ENCODE peak calls at places on chromosomes 3 and 15, in eight cellular contexts. V is WERI-Rb-1, R is body of pancreas, E is OCI-LY7, U is ureter, X is EL, C is heart left ventricle, G is caudate nucleus. S is an unnamed sample.

GRCh38 chr3:175070946-175071345 is 211.8 kb downstream of the NAALADL2 start:
- DNase-seq in X (peak), U (no peak), E (no peak), V (no peak), G (no peak), R (no peak), C (no peak), S (peak)

GRCh38 chr15:68352401-68353062 is 75.0 kb downstream of the FEM1B start:
- DNase-seq in R (no peak), X (peak), V (no peak), E (peak), G (no peak), U (peak), C (no peak), S (no peak)

GRCh38 chr3:112167758-112168157 is 34.7 kb upstream of the GCSAM start:
- DNase-seq in E (peak), G (no peak), C (no peak), X (no peak), R (no peak), V (no peak), U (no peak), S (no peak)

GRCh38 chr3:37905987-37906674 is 44.5 kb downstream of the CTDSPL start:
- DNase-seq in C (no peak), U (no peak), X (peak), V (peak), R (no peak), G (no peak), E (peak), S (no peak)

GRCh38 chr15:29429584-29429983 is 160.0 kb upstream of the NSMCE3 start:
- DNase-seq in U (no peak), E (no peak), X (no peak), G (no peak), V (no peak), C (no peak), R (no peak), S (peak)

GRCh38 chr3:94269763-94270162 is 206.9 kb downstream of the NSUN3 start:
- DNase-seq in U (no peak), C (no peak), V (no peak), R (no peak), G (no peak), X (peak), E (no peak), S (no peak)

GRCh38 chr15:57090460-57090859 is 172.0 kb downstream of the TCF12 start:
- DNase-seq in C (no peak), V (peak), X (no peak), E (no peak), R (no peak), U (no peak), G (no peak), S (no peak)

GRCh38 chr3:172622916-172623700 is 87.8 kb downstream of the NCEH1 start:
- DNase-seq in C (no peak), V (peak), E (peak), X (peak), G (no peak), U (no peak), R (peak), S (no peak)

GRCh38 chr3:134704556-134704955 is 53.7 kb upstream of the KY start:
- DNase-seq in X (no peak), C (no peak), G (no peak), R (no peak), V (no peak), E (no peak), U (no peak), S (no peak)

GRCh38 chr3:101268987-101269386 is 51.4 kb downstream of the IMPG2 start:
- DNase-seq in E (no peak), R (no peak), C (no peak), X (no peak), U (no peak), G (no peak), V (no peak), S (no peak)

GRCh38 chr15:89666858-89667705 is 11.8 kb upstream of the KIF7 start:
- DNase-seq in G (no peak), U (no peak), E (no peak), V (no peak), R (no peak), C (no peak), X (no peak), S (no peak)

GRCh38 chr15:88586401-88587162 is 34.6 kb upstream of the AEN start:
- DNase-seq in E (no peak), G (no peak), X (peak), R (no peak), V (no peak), U (no peak), C (no peak), S (no peak)

GRCh38 chr3:152682477-152682876 is 152.5 kb upstream of the P2RY1 start:
- DNase-seq in C (no peak), U (no peak), R (no peak), E (no peak), X (no peak), V (no peak), G (no peak), S (no peak)

GRCh38 chr15:64430000-64430735 is 30.2 kb upstream of the ZNF609 start:
- DNase-seq in C (no peak), R (peak), E (no peak), U (no peak), X (peak), G (no peak), V (peak), S (peak)

GRCh38 chr15:45948226-45948625 is 313.4 kb downstream of the SQOR start:
- DNase-seq in R (no peak), V (no peak), E (no peak), G (no peak), C (no peak), X (no peak), U (no peak), S (no peak)

GRCh38 chr3:139906441-139906840 is 28.5 kb upstream of the CLSTN2 start:
- DNase-seq in X (peak), R (no peak), G (no peak), C (no peak), U (no peak), V (no peak), E (no peak), S (no peak)

GRCh38 chr3:89303721-89304120 is 196.3 kb downstream of the EPHA3 start:
- DNase-seq in V (no peak), U (no peak), R (no peak), X (no peak), G (no peak), C (no peak), E (no peak), S (no peak)

GRCh38 chr3:25246921-25247320 is 181.1 kb upstream of the RARB start:
- DNase-seq in U (no peak), R (no peak), E (no peak), X (no peak), V (no peak), C (no peak), G (no peak), S (no peak)

GRCh38 chr15:40481671-40482070 is 10.9 kb downstream of the CHST14 start:
- DNase-seq in E (no peak), G (no peak), R (no peak), U (no peak), X (no peak), C (no peak), V (no peak), S (no peak)

GRCh38 chr3:141360888-141361598 is 7.3 kb upstream of the ZBTB38 start:
- DNase-seq in C (no peak), V (no peak), U (no peak), X (peak), G (no peak), E (peak), R (no peak), S (peak)

GRCh38 chr3:17116007-17116659 is 231.4 kb downstream of the PLCL2 start:
- DNase-seq in G (no peak), V (no peak), X (no peak), E (no peak), C (no peak), R (no peak), U (no peak), S (no peak)